ENCODE peak calls at places on chromosome 9, in ten cellular contexts. E is cardiac fibroblast, X is LNCaP clone FGC, C is psoas muscle, G is upper lobe of right lung, P is brain microvascular endothelial cell, I is choroid plexus epithelial cell, T is RWPE2, J is HL-60, W is GM23338. L is an unnamed sample.

GRCh38 chr9:126206099-126206498 is 120.5 kb upstream of the MVB12B start:
- DNase-seq in E (no peak), X (no peak), C (no peak), G (no peak), P (no peak), I (no peak), T (no peak), J (no peak), W (no peak), L (no peak)

GRCh38 chr9:123310551-123311249 is 42.3 kb upstream of the STRBP start:
- DNase-seq in E (no peak), X (peak), C (no peak), G (no peak), P (no peak), I (no peak), T (no peak), J (no peak), W (no peak), L (no peak)

GRCh38 chr9:136047775-136048559 is 47.1 kb downstream of the NACC2 start:
- DNase-seq in E (no peak), X (no peak), C (no peak), G (peak), P (no peak), I (no peak), T (no peak), J (no peak), W (no peak), L (no peak)

GRCh38 chr9:19127881-19128719 is 808 bp upstream of the PLIN2 start:
- DNase-seq in E (no peak), X (no peak), C (peak), G (peak), P (peak), I (peak), T (no peak), J (no peak), W (peak), L (no peak)

GRCh38 chr9:89436963-89437625 is 60.8 kb downstream of the SEMA4D start:
- DNase-seq in E (no peak), X (peak), C (no peak), G (peak), P (no peak), I (no peak), T (no peak), J (peak), W (no peak), L (no peak)

GRCh38 chr9:130665431-130666392 is 1.3 kb downstream of the PRDM12 start:
- DNase-seq in E (no peak), X (no peak), C (no peak), G (no peak), P (no peak), I (no peak), T (no peak), J (no peak), W (peak), L (no peak)

GRCh38 chr9:107983191-107983603 is 493.6 kb upstream of the KLF4 start:
- DNase-seq in E (peak), X (no peak), C (no peak), G (no peak), P (peak), I (peak), T (no peak), J (no peak), W (no peak), L (no peak)

GRCh38 chr9:15736569-15736968 is 183.7 kb downstream of the CCDC171 start:
- DNase-seq in E (no peak), X (no peak), C (no peak), G (no peak), P (no peak), I (no peak), T (no peak), J (no peak), W (no peak), L (no peak)

GRCh38 chr9:77224750-77225312 is 47.5 kb downstream of the VPS13A start:
- DNase-seq in E (peak), X (no peak), C (no peak), G (no peak), P (peak), I (peak), T (no peak), J (peak), W (no peak), L (peak)

GRCh38 chr9:38629511-38629910 is 9.1 kb upstream of the ANKRD18A start:
- DNase-seq in E (no peak), X (no peak), C (no peak), G (no peak), P (no peak), I (no peak), T (no peak), J (no peak), W (no peak), L (no peak)

GRCh38 chr9:109416135-109416706 is 81.9 kb downstream of the PTPN3 start:
- DNase-seq in E (no peak), X (no peak), C (no peak), G (no peak), P (no peak), I (no peak), T (no peak), J (no peak), W (no peak), L (no peak)

GRCh38 chr9:74528207-74528606 is 31.1 kb downstream of the RORB start:
- DNase-seq in E (no peak), X (no peak), C (no peak), G (no peak), P (no peak), I (no peak), T (no peak), J (no peak), W (no peak), L (no peak)

GRCh38 chr9:272251-273213 is 57.9 kb downstream of the DOCK8 start:
- DNase-seq in E (no peak), X (no peak), C (no peak), G (no peak), P (no peak), I (no peak), T (no peak), J (peak), W (no peak), L (no peak)

GRCh38 chr9:26331223-26331622 is 561.4 kb downstream of the CAAP1 start:
- DNase-seq in E (no peak), X (peak), C (no peak), G (no peak), P (no peak), I (no peak), T (no peak), J (no peak), W (no peak), L (no peak)

GRCh38 chr9:6630502-6631206 is 14.9 kb downstream of the GLDC start:
- DNase-seq in E (no peak), X (no peak), C (no peak), G (no peak), P (no peak), I (peak), T (no peak), J (no peak), W (no peak), L (no peak)

GRCh38 chr9:129894106-129894823 is 59.0 kb downstream of the USP20 start:
- DNase-seq in E (no peak), X (no peak), C (no peak), G (no peak), P (no peak), I (no peak), T (no peak), J (no peak), W (no peak), L (no peak)

GRCh38 chr9:79129865-79130480 is 441.8 kb upstream of the TLE4 start:
- DNase-seq in E (peak), X (peak), C (peak), G (no peak), P (peak), I (peak), T (no peak), J (peak), W (peak), L (peak)

GRCh38 chr9:15250013-15250412 is 57.0 kb downstream of the TTC39B start:
- DNase-seq in E (peak), X (no peak), C (no peak), G (no peak), P (no peak), I (no peak), T (no peak), J (no peak), W (peak), L (no peak)

GRCh38 chr9:93012998-93013855 is 45.3 kb upstream of the SUSD3 start:
- DNase-seq in E (no peak), X (no peak), C (no peak), G (peak), P (no peak), I (no peak), T (no peak), J (no peak), W (no peak), L (no peak)

GRCh38 chr9:137784046-137784445 is 93.5 kb upstream of the CACNA1B start:
- DNase-seq in E (no peak), X (no peak), C (no peak), G (peak), P (no peak), I (peak), T (peak), J (no peak), W (peak), L (no peak)

GRCh38 chr9:130106860-130107848 is 53.4 kb downstream of the GPR107 start:
- DNase-seq in E (peak), X (peak), C (peak), G (peak), P (peak), I (peak), T (no peak), J (peak), W (peak), L (peak)

GRCh38 chr9:92964981-92965758 is 17.8 kb downstream of the FGD3 start:
- DNase-seq in E (no peak), X (no peak), C (no peak), G (peak), P (no peak), I (no peak), T (peak), J (peak), W (no peak), L (no peak)

GRCh38 chr9:81069038-81069795 is 620.1 kb downstream of the TLE1 start:
- DNase-seq in E (no peak), X (no peak), C (no peak), G (no peak), P (no peak), I (no peak), T (no peak), J (no peak), W (no peak), L (no peak)

GRCh38 chr9:37374892-37375291 is 47.6 kb upstream of the GRHPR start:
- DNase-seq in E (no peak), X (no peak), C (no peak), G (no peak), P (no peak), I (no peak), T (no peak), J (no peak), W (no peak), L (no peak)

GRCh38 chr9:86891091-86891490 is 56.2 kb downstream of the GAS1 start:
- DNase-seq in E (no peak), X (no peak), C (no peak), G (no peak), P (no peak), I (no peak), T (no peak), J (no peak), W (no peak), L (no peak)

GRCh38 chr9:35481347-35481975 is 8.4 kb upstream of the RUSC2 start:
- DNase-seq in E (peak), X (peak), C (peak), G (no peak), P (peak), I (peak), T (no peak), J (peak), W (peak), L (peak)

GRCh38 chr9:34988218-34989055 is 1.1 kb upstream of the DNAJB5 start:
- DNase-seq in E (no peak), X (no peak), C (peak), G (no peak), P (no peak), I (peak), T (peak), J (no peak), W (peak), L (no peak)

GRCh38 chr9:134618163-134618822 is 23.3 kb upstream of the COL5A1 start:
- DNase-seq in E (no peak), X (no peak), C (no peak), G (peak), P (no peak), I (no peak), T (peak), J (no peak), W (no peak), L (no peak)

GRCh38 chr9:72271617-72272478 is 93.2 kb downstream of the ZFAND5 start:
- DNase-seq in E (peak), X (no peak), C (no peak), G (no peak), P (peak), I (peak), T (no peak), J (peak), W (peak), L (peak)

GRCh38 chr9:130682490-130683121 is 11.0 kb upstream of the EXOSC2 start:
- DNase-seq in E (peak), X (peak), C (peak), G (peak), P (peak), I (peak), T (no peak), J (peak), W (peak), L (no peak)

GRCh38 chr9:85038824-85039540 is 369.5 kb downstream of the NTRK2 start:
- DNase-seq in E (no peak), X (no peak), C (no peak), G (no peak), P (no peak), I (no peak), T (no peak), J (no peak), W (no peak), L (no peak)

GRCh38 chr9:114291886-114292590 is 30.9 kb upstream of the ORM1 start:
- DNase-seq in E (no peak), X (no peak), C (no peak), G (peak), P (no peak), I (no peak), T (peak), J (no peak), W (no peak), L (no peak)

GRCh38 chr9:87909310-87910041 is 8.3 kb upstream of the SPATA31C1 start:
- DNase-seq in E (no peak), X (peak), C (no peak), G (no peak), P (no peak), I (no peak), T (no peak), J (no peak), W (peak), L (no peak)

DNA sequence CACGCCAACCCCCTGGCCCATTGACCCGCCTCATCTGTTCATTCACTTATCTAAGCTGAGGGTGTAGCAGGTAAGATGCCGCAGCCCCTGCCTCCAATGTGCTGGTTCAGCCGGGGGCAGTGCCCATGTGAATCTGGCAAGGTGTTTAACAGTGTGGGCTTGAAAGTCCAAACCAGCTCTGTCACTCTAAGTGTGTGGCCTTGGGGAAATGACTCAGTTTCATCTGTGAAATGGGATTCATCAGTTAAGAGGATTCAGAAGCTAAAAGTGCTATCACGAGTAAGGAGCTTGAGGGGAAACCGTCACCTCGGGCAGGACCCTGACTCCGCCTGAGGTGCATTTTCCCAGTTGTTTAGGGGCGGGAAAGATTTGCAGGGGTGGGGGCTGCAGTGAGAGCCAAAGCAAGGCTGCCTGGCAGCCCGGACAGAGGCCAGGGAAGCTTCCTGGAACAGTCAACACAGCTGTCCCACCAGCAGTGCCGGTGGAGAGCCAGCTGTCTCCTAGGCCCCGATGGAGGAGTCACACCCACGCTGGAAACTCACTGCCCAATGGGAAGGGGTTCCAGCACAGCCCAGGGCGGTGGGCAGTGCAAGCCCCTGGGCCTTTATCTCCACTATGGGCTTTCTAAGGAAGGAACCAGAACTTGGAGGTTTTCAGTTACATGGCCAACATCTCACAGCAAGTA is 9.7 kb upstream of the URM1 start:
- DNase-seq in E (no peak), X (no peak), C (no peak), G (no peak), P (no peak), I (no peak), T (no peak), J (no peak), W (no peak), L (no peak)
- H3K4me3 ChIP-seq in E (no peak), X (no peak), C (peak), G (peak), P (peak), I (peak), T (no peak), J (peak), W (no peak), L (peak)

GRCh38 chr9:127664324-127664677 is 42.5 kb upstream of the CFAP157 start:
- DNase-seq in E (no peak), X (no peak), C (no peak), G (no peak), P (no peak), I (no peak), T (no peak), J (no peak), W (no peak), L (no peak)
- TF ChIP-seq CTCF in E (no peak), X (no peak), C (no peak), G (no peak), P (no peak), I (no peak), T (no peak), J (no peak), W (no peak), L (no peak)

GRCh38 chr9:4425358-4426045 is 64.8 kb upstream of the SLC1A1 start:
- DNase-seq in E (peak), X (no peak), C (no peak), G (no peak), P (no peak), I (peak), T (no peak), J (no peak), W (no peak), L (no peak)

GRCh38 chr9:4435197-4435596 is 55.1 kb upstream of the SLC1A1 start:
- DNase-seq in E (peak), X (no peak), C (no peak), G (no peak), P (peak), I (peak), T (no peak), J (no peak), W (peak), L (no peak)

GRCh38 chr9:4424891-4425290 is 65.4 kb upstream of the SLC1A1 start:
- DNase-seq in E (peak), X (no peak), C (no peak), G (no peak), P (no peak), I (no peak), T (no peak), J (no peak), W (no peak), L (no peak)

GRCh38 chr9:4433379-4433778 is 56.9 kb upstream of the SLC1A1 start:
- DNase-seq in E (no peak), X (no peak), C (no peak), G (no peak), P (no peak), I (no peak), T (no peak), J (no peak), W (no peak), L (no peak)

GRCh38 chr9:4430492-4431261 is 59.6 kb upstream of the SLC1A1 start:
- DNase-seq in E (peak), X (no peak), C (no peak), G (no peak), P (peak), I (peak), T (no peak), J (no peak), W (no peak), L (no peak)
- H3K4me3 ChIP-seq in E (no peak), X (no peak), C (no peak), G (no peak), P (no peak), I (no peak), T (no peak), J (no peak), W (no peak), L (no peak)

DNA sequence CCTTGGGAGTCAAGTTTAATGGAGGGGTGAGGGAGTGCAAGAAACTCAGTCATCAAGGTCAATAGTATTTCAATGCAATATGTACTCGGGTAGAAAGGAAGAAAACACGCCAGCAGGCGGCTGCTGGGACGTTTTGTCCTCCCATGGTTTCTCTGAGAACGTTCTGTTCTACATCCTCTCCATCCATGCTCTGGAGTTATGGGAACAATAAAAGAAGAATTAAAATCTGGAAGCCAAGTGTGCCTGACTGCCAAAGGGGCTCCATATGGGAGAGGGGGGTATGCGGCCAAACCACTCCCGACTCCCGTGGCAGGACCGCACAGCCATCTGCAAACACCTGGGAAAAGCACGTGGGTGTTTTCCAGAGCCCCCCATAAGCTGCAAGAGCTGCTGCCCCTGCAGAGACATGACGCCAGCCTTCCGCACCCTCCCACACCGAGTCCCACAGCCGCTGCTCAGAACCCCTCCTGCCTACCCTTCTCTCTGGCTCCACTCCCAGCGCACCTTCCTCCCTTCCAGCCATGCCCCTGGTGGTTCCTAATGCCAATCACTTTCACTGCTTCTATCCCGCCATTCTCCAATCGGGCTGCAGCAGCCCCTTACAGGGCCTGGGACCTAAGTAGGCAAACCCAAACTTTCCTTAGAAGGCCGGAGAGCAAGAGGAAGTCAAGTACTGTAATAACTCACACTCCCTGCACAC is 241.6 kb downstream of the SYK start:
- DNase-seq in E (no peak), X (no peak), C (no peak), G (no peak), P (no peak), I (no peak), T (no peak), J (no peak), W (no peak), L (no peak)
- TF ChIP-seq CTCF in E (no peak), X (no peak), C (no peak), G (no peak), P (no peak), I (no peak), T (no peak), J (no peak), W (no peak), L (no peak)